ENCODE peak calls at places on chromosomes 12 and 14, in six cellular contexts. Y is adrenal gland, J is right atrium auricular region, O is lower lobe of right lung, T is fibroblast of lung, K is esophagus muscularis mucosa. V is an unnamed sample.

GRCh38 chr14:55579724-55580400 is at the start of gene KTN1:
- DNase-seq in Y (peak), J (peak), O (peak), T (peak), K (no peak), V (peak)

GRCh38 chr12:90027889-90028570 is 319.4 kb upstream of the ATP2B1 start:
- DNase-seq in Y (no peak), J (no peak), O (no peak), T (no peak), K (no peak), V (no peak)

GRCh38 chr12:19034937-19035336 is 94.6 kb upstream of the PLEKHA5 start:
- DNase-seq in Y (no peak), J (no peak), O (no peak), T (no peak), K (peak), V (no peak)

GRCh38 chr14:42732005-42732404 is 1125.3 kb downstream of the LRFN5 start:
- DNase-seq in Y (no peak), J (no peak), O (no peak), T (no peak), K (no peak), V (no peak)

GRCh38 chr12:50732591-50732990 is 31.3 kb upstream of the ATF1 start:
- DNase-seq in Y (peak), J (no peak), O (no peak), T (peak), K (no peak), V (peak)

GRCh38 chr12:82952946-82953345 is 266.2 kb downstream of the TMTC2 start:
- DNase-seq in Y (no peak), J (no peak), O (no peak), T (no peak), K (no peak), V (no peak)

GRCh38 chr12:84502907-84503787 is 409.5 kb downstream of the SLC6A15 start:
- DNase-seq in Y (peak), J (no peak), O (no peak), T (peak), K (no peak), V (peak)

GRCh38 chr12:95201056-95201670 is 16.1 kb downstream of the FGD6 start:
- DNase-seq in Y (no peak), J (no peak), O (no peak), T (no peak), K (peak), V (peak)

GRCh38 chr14:100476012-100476822 is 111.0 kb downstream of the BEGAIN start:
- DNase-seq in Y (peak), J (no peak), O (no peak), T (peak), K (no peak), V (peak)

GRCh38 chr12:103627189-103627855 is 40.2 kb downstream of the STAB2 start:
- DNase-seq in Y (no peak), J (peak), O (no peak), T (no peak), K (peak), V (no peak)

GRCh38 chr14:68968051-68968450 is 11.1 kb downstream of the ACTN1 start:
- DNase-seq in Y (no peak), J (no peak), O (no peak), T (no peak), K (no peak), V (no peak)

GRCh38 chr14:101763941-101764709 is 2.6 kb downstream of the PPP2R5C start:
- DNase-seq in Y (no peak), J (no peak), O (no peak), T (no peak), K (peak), V (no peak)

GRCh38 chr14:79278798-79279644 is 932.3 kb downstream of the DIO2 start:
- DNase-seq in Y (peak), J (peak), O (peak), T (peak), K (no peak), V (peak)

GRCh38 chr12:94390130-94390485 is 69.6 kb downstream of the CEP83 start:
- DNase-seq in Y (no peak), J (no peak), O (no peak), T (no peak), K (no peak), V (no peak)

GRCh38 chr12:13125996-13126395 is 22.5 kb upstream of the GSG1 start:
- DNase-seq in Y (no peak), J (no peak), O (no peak), T (no peak), K (no peak), V (no peak)

GRCh38 chr14:63432228-63432627 is 110.9 kb downstream of the PPP2R5E start:
- DNase-seq in Y (no peak), J (no peak), O (no peak), T (no peak), K (no peak), V (no peak)

GRCh38 chr14:75979071-75979571 is 2.7 kb downstream of the TGFB3 start:
- DNase-seq in Y (no peak), J (no peak), O (no peak), T (peak), K (no peak), V (peak)

GRCh38 chr12:124111006-124111405 is 138.0 kb downstream of the ZNF664 start:
- DNase-seq in Y (no peak), J (no peak), O (no peak), T (no peak), K (no peak), V (no peak)

GRCh38 chr12:96121271-96121711 is 72.9 kb upstream of the ELK3 start:
- DNase-seq in Y (no peak), J (no peak), O (no peak), T (peak), K (no peak), V (peak)

GRCh38 chr12:11884661-11885060 is 186.1 kb upstream of the BCL2L14 start:
- DNase-seq in Y (no peak), J (no peak), O (no peak), T (no peak), K (no peak), V (peak)

GRCh38 chr12:132325733-132326130 is 3.7 kb downstream of the GALNT9 start:
- DNase-seq in Y (no peak), J (no peak), O (no peak), T (no peak), K (no peak), V (no peak)

GRCh38 chr12:105733579-105733978 is 403.1 kb downstream of the C12orf75 start:
- DNase-seq in Y (no peak), J (no peak), O (no peak), T (no peak), K (no peak), V (no peak)

GRCh38 chr14:61662437-61663311 is 32.6 kb upstream of the HIF1A start:
- DNase-seq in Y (no peak), J (no peak), O (no peak), T (peak), K (peak), V (peak)

GRCh38 chr12:49705479-49706267 is 1.5 kb downstream of the FMNL3 start:
- DNase-seq in Y (peak), J (peak), O (peak), T (peak), K (no peak), V (peak)

GRCh38 chr12:49706351-49707126 is 666 bp downstream of the FMNL3 start:
- DNase-seq in Y (no peak), J (peak), O (peak), T (peak), K (no peak), V (peak)

GRCh38 chr12:49707127-49707811 is at the start of gene FMNL3:
- DNase-seq in Y (peak), J (peak), O (peak), T (peak), K (peak), V (peak)

GRCh38 chr12:49708851-49709250 is 1.6 kb upstream of the FMNL3 start:
- DNase-seq in Y (no peak), J (no peak), O (no peak), T (no peak), K (no peak), V (no peak)

DNA sequence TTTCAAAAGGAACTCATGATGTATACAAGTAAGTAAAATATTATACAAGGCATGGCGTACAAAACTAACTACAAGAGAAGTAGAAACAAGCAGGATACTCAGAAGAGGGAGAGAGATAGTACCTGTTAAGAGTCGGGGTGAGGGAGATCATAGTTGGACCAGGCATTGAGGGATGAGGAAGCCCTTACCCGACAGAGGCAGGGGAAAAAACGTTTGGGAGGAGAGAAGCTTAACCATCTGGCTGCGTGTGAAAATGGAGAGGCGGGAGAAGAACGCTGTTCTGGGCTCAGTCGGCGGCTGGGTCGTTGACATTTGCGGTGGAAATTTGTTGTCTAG is 575 bp upstream of the FMNL3 start:
- DNase-seq in Y (no peak), J (no peak), O (no peak), T (no peak), K (no peak), V (no peak)
- TF ChIP-seq CTCF in Y (no peak), J (peak), O (peak), T (no peak), K (no peak), V (no peak)

GRCh38 chr14:74655597-74656389 is 43.8 kb upstream of the LTBP2 start:
- DNase-seq in Y (no peak), J (no peak), O (no peak), T (peak), K (no peak), V (peak)
- H3K4me3 ChIP-seq in Y (no peak), J (no peak), O (no peak), T (no peak), K (no peak), V (no peak)

DNA sequence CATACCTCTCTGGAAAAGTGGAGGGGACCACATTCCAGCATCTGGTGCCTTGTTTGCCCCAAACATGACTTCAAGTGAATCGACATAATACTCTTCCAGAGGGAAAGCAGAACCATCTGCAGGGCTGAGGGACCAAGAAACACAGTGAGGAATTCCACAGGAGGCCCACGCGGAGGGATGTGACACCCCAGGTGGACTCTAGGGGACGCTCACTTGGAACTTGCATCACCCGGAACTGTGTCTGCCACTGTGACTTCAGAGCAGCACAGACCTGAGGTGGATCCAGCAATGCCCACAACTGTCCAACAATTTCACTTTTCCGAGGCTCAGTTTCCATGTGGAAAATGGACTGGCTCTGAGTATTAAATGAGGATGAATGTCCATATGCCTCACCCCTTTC is 14.3 kb upstream of the CLMN start:
- DNase-seq in Y (no peak), J (no peak), O (no peak), T (no peak), K (no peak), V (no peak)
- TF ChIP-seq CTCF in Y (no peak), J (no peak), O (no peak), T (no peak), K (no peak), V (no peak)

DNA sequence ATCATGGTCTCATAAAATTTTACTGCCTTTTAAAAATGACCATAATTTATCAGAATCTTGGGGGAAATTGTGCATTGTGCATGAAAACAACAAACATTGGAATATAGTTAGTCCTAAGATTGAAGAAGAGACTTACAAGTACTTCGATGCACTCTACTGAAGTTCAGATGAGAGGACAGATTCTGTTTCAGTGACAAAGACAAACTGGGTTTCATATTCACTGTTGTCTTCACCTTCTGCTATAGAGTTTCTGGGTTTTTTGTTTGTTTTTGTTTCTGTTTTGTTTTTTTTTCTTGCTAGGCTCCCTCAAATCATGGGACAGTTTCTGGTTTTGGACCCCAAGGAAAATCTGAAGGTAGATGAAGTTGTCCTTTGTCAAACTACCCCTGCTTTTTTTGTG is 276.8 kb upstream of the GARIN6 start:
- DNase-seq in Y (no peak), J (no peak), O (no peak), T (no peak), K (no peak), V (no peak)
- H3K4me3 ChIP-seq in Y (no peak), J (no peak), O (no peak), T (no peak), K (no peak), V (no peak)

DNA sequence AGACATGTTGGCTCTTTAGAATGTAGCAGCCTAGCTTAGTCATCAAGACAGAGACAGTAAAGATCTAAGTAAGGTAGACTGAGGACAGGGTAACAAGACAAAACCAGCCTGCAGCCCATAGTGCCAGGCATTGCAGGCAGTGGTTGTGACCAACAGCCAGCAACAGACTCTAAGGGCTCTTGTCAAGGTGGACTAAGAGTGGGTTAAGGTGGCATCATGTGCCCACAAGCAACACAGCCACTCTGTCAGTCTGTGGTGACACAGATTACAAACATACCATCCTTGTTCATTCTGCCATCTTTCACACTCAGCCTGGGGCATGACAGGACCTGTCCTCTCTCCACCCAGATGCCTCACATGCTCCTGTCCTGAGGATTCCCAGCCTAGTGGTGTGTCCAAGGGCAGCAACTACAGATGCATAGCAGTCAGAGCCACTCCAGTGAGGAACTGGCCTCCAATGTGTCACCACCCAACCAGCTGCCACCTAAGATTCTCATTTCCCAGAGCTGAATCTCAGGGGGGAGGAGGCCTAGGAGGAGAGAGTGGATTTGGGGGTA is 28.3 kb downstream of the VDR start:
- DNase-seq in Y (no peak), J (no peak), O (no peak), T (no peak), K (no peak), V (no peak)
- TF ChIP-seq CTCF in Y (no peak), J (no peak), O (no peak), T (no peak), K (no peak), V (no peak)

GRCh38 chr12:81207173-81207572 is 129.3 kb downstream of the ACSS3 start:
- DNase-seq in Y (no peak), J (no peak), O (no peak), T (no peak), K (no peak), V (no peak)
- H3K4me3 ChIP-seq in Y (no peak), J (no peak), O (no peak), T (no peak), K (no peak), V (no peak)

DNA sequence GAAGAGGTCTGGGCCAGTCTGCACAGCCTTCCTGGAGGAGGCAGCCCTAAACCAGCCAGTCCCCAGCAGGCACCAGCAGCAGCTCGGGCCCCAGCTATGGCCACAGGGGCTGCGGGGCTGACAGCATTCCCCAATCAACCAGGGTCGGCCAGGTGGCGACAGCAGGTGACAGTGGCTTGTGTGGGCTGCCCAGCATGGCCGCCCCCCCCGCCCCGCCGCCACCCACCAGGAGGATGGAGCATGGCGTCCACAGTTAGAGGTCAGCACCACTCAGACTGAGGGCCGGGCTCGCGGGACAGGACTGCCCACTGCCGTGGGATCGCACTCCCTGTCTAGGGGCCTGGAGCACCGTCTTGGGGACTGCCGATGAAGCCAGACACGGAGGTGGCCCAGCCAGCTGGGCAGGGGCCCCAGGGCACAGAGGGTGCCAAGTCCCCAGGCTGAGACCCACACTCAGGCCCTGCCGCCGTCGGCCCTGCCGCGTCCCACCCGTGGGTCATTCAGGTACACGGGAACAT is 15.0 kb downstream of the AKT1 start:
- DNase-seq in Y (no peak), J (no peak), O (no peak), T (no peak), K (no peak), V (no peak)
- TF ChIP-seq CTCF in Y (no peak), J (no peak), O (no peak), T (no peak), K (no peak), V (no peak)

GRCh38 chr12:48198619-48198973 is 4.5 kb downstream of the OR10AD1 start:
- DNase-seq in Y (peak), J (peak), O (peak), T (peak), K (peak), V (no peak)
- H3K4me3 ChIP-seq in Y (peak), J (peak), O (peak), T (peak), K (peak), V (peak)

V was measured in fibroblast of mammary gland.